ENCODE peak calls at places on chromosomes 4 and X, in four cellular contexts. W, B, O and S are unnamed samples.

GRCh38 chr4:54384152-54384551 is 155.1 kb downstream of the PDGFRA start:
- DNase-seq in W (no peak), B (no peak), O (no peak), S (no peak)

GRCh38 chr4:77040265-77040664 is 35.5 kb downstream of the CCNI start:
- DNase-seq in W (no peak), B (no peak), O (peak), S (no peak)

GRCh38 chrX:101079736-101080135 is 1.1 kb downstream of the TMEM35A start:
- DNase-seq in W (no peak), B (no peak), O (no peak), S (no peak)

GRCh38 chr4:95386410-95386809 is 162.4 kb downstream of the UNC5C start:
- DNase-seq in W (no peak), B (no peak), O (no peak), S (no peak)

GRCh38 chr4:142435599-142436235 is 410.4 kb downstream of the INPP4B start:
- DNase-seq in W (peak), B (no peak), O (no peak), S (no peak)

GRCh38 chrX:45849261-45849660 is 648.6 kb upstream of the DIPK2B start:
- DNase-seq in W (peak), B (peak), O (peak), S (peak)

GRCh38 chr4:135098061-135098460 is 896.5 kb upstream of the PABPC4L start:
- DNase-seq in W (no peak), B (no peak), O (no peak), S (no peak)

GRCh38 chr4:4735870-4736269 is 123.6 kb upstream of the MSX1 start:
- DNase-seq in W (no peak), B (no peak), O (peak), S (no peak)

GRCh38 chrX:19875051-19875432 is 12.4 kb downstream of the SH3KBP1 start:
- DNase-seq in W (no peak), B (no peak), O (no peak), S (peak)

GRCh38 chr4:2833671-2834000 is 10.0 kb upstream of the ADD1 start:
- DNase-seq in W (peak), B (no peak), O (no peak), S (no peak)

GRCh38 chr4:39846705-39847104 is 131.0 kb downstream of the PDS5A start:
- DNase-seq in W (no peak), B (no peak), O (no peak), S (no peak)

GRCh38 chrX:118437283-118437682 is 58.3 kb upstream of the DOCK11 start:
- DNase-seq in W (no peak), B (no peak), O (no peak), S (no peak)

GRCh38 chr4:7421356-7422097 is 13.2 kb downstream of the PSAPL1 start:
- DNase-seq in W (no peak), B (no peak), O (no peak), S (no peak)

GRCh38 chrX:2928127-2928582 is 984 bp downstream of the ARSD start:
- DNase-seq in W (peak), B (no peak), O (no peak), S (no peak)

GRCh38 chr4:57199267-57199666 is 89.1 kb upstream of the IGFBP7 start:
- DNase-seq in W (no peak), B (no peak), O (no peak), S (no peak)

GRCh38 chrX:70088281-70088680 is 26.0 kb downstream of the OTUD6A start:
- DNase-seq in W (no peak), B (no peak), O (peak), S (no peak)

GRCh38 chrX:123084797-123085196 is 99.3 kb upstream of the GRIA3 start:
- DNase-seq in W (no peak), B (no peak), O (peak), S (no peak)

GRCh38 chr4:149291463-149291862 is 524.2 kb downstream of the IQCM start:
- DNase-seq in W (peak), B (no peak), O (peak), S (no peak)

GRCh38 chr4:7171191-7171900 is 21.0 kb upstream of the SORCS2 start:
- DNase-seq in W (no peak), B (no peak), O (no peak), S (no peak)

GRCh38 chr4:80454040-80454439 is 118.5 kb downstream of the CFAP299 start:
- DNase-seq in W (no peak), B (no peak), O (peak), S (peak)

GRCh38 chrX:2682582-2683177 is 8.4 kb upstream of the CD99 start:
- DNase-seq in W (no peak), B (no peak), O (no peak), S (no peak)

GRCh38 chrX:39477438-39478120 is 620.2 kb downstream of the BCOR start:
- DNase-seq in W (peak), B (peak), O (peak), S (no peak)

GRCh38 chr4:112933790-112934189 is 115.7 kb upstream of the ANK2 start:
- DNase-seq in W (no peak), B (no peak), O (no peak), S (no peak)

GRCh38 chrX:68428431-68428830 is 4.9 kb downstream of the OPHN1 start:
- DNase-seq in W (no peak), B (no peak), O (peak), S (no peak)

GRCh38 chr4:107034091-107034698 is 1.9 kb downstream of the DKK2 start:
- DNase-seq in W (no peak), B (no peak), O (no peak), S (no peak)

GRCh38 chrX:44908198-44908597 is 35.2 kb downstream of the KDM6A start:
- DNase-seq in W (no peak), B (no peak), O (peak), S (no peak)

GRCh38 chr4:7423801-7424552 is 10.8 kb downstream of the PSAPL1 start:
- DNase-seq in W (peak), B (no peak), O (no peak), S (no peak)

GRCh38 chr4:3257125-3257690 is 8.2 kb downstream of the MSANTD1 start:
- DNase-seq in W (peak), B (no peak), O (no peak), S (no peak)

DNA sequence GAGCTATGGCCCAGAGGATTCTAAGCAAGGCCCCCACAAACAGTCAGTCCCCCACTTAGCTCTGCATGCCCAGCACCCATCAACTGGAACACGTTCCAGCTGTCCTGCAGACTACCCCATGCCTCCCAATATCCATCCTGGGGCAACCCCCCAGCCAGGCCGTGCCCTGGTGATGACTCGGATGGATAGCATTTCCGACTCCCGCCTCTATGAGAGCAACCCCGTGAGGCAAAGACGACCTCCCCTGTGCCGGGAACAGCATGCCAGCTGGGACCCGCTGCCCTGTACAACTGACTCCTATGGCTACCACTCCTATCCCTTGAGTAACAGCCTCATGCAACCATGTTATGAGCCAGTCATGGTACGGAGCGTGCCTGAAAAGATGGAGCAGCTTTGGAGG is 32.0 kb downstream of the LAS1L start:
- DNase-seq in W (no peak), B (no peak), O (no peak), S (no peak)
- H3K4me3 ChIP-seq in W (no peak), B (no peak), O (no peak), S (no peak)

DNA sequence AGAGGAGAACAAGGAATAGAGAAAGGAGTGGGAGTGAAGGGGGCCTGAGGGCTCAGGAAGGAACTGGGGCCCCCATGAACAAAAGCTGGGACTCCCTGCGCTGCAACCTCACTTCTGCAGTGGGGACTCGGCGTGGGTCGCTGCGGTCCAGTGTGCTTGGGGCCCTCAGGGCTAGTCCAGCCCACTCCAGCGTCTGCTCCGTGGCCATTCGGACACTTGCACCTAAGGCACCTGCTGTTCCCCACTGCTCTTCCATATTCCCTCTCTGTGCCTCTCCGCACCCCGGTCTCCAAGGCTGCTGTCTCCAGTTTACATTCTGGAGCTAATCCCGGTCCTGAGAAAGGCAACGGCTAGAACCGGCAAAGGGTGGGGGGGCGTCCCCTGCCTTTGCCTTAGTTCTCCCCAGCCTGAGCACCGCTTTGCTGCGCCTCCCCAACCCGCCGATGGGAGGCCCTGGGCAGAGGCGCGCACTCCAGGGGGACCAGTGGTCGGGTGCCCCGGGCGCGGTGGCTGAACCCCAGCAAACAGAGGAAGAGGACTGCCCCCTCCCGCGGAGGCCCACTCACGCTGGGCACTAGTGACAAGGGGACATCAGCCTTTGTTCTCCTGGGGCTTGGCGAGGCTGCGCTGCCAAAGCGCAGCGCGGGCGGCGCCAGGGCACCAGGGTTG is 327.7 kb upstream of the F9 start:
- DNase-seq in W (no peak), B (no peak), O (no peak), S (no peak)
- H3K4me3 ChIP-seq in W (no peak), B (no peak), O (no peak), S (no peak)

GRCh38 chr4:48481581-48481980 is 1.6 kb upstream of the SLC10A4 start:
- DNase-seq in W (no peak), B (no peak), O (no peak), S (no peak)

GRCh38 chr4:48478273-48478672 is 4.9 kb upstream of the SLC10A4 start:
- DNase-seq in W (no peak), B (no peak), O (no peak), S (no peak)

GRCh38 chr4:48484494-48485168 is 1.5 kb downstream of the SLC10A4 start:
- DNase-seq in W (no peak), B (no peak), O (no peak), S (no peak)

GRCh38 chr4:48483006-48483776 is at the start of gene SLC10A4:
- DNase-seq in W (no peak), B (no peak), O (no peak), S (no peak)

GRCh38 chr4:48483777-48484493 is 792 bp downstream of the SLC10A4 start:
- DNase-seq in W (no peak), B (peak), O (no peak), S (no peak)
- H3K4me3 ChIP-seq in W (no peak), B (peak), O (no peak), S (peak)

DNA sequence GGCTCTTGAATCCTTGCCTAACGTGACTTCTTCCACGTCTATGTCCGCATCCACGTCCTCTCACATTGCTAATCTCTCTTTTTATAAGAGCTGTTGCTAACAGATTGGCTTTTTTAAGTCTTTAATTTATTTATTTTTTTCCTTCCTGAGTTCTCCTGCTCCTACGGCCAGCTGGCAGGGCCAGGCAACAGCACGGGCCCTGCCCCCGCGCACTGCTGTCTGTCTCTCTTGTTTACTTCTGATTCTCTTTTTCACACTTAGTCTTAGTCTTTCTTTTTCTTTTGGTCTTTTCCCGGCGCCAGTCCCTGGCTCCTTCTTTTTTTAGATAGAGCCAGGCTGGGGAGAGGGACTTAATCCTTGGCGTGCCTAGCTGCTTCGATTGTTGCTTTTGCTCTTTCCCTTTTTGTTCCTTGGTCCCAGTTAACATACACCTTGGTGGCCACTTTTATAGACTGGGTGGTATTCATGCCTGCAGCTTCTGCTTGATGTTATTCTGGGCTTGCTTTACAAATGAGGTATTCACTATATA is 53.2 kb upstream of the RBMX start:
- DNase-seq in W (peak), B (no peak), O (no peak), S (no peak)
- H3K4me3 ChIP-seq in W (no peak), B (no peak), O (no peak), S (no peak)

GRCh38 chr4:121952290-121952689 is 430 bp upstream of the TRPC3 start:
- DNase-seq in W (no peak), B (no peak), O (no peak), S (no peak)
- H3K4me3 ChIP-seq in W (no peak), B (no peak), O (no peak), S (no peak)

GRCh38 chr4:72970756-72971155 is 98.8 kb downstream of the COX18 start:
- DNase-seq in W (no peak), B (no peak), O (peak), S (no peak)

GRCh38 chr4:72974694-72975487 is 94.6 kb downstream of the COX18 start:
- DNase-seq in W (no peak), B (no peak), O (peak), S (no peak)

GRCh38 chr4:72966652-72967051 is 102.9 kb downstream of the COX18 start:
- DNase-seq in W (no peak), B (no peak), O (no peak), S (no peak)

GRCh38 chr4:72971572-72971971 is 97.9 kb downstream of the COX18 start:
- DNase-seq in W (no peak), B (no peak), O (peak), S (no peak)

GRCh38 chr4:72969957-72970356 is 99.6 kb downstream of the COX18 start:
- DNase-seq in W (no peak), B (no peak), O (peak), S (no peak)
- H3K4me3 ChIP-seq in W (no peak), B (no peak), O (no peak), S (no peak)

DNA sequence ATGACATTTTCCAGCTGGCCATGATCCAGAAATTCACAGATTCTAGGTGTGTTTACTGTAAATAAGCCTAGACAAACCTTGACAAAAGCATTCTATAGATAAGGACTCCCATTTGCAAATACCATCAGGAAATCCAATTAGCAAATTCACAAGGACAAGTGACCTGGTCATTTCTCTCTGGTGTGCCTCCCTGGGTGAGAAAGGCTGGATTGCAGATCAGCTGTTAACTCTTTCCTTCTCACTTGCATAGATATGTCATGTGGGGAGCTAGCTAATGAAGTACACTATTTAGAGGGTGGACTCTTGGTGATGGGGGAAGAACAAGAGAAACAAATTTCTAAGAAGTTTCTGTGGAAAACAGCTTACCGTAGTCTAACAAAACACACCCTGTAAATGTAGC is 58.9 kb downstream of the MOSPD2 start:
- DNase-seq in W (no peak), B (no peak), O (no peak), S (no peak)
- H3K4me3 ChIP-seq in W (no peak), B (no peak), O (no peak), S (no peak)

GRCh38 chrX:129980043-129980442 is 2.4 kb upstream of the BCORL1 start:
- DNase-seq in W (peak), B (no peak), O (no peak), S (no peak)
- H3K4me3 ChIP-seq in W (peak), B (no peak), O (peak), S (no peak)